ENCODE peak calls at places on chromosomes 4 and X, in four cellular contexts. One of them, this sample, is unnamed.

GRCh38 chr4:169821402-169821801 is 63.7 kb upstream of the HPF1 start:
- DNase-seq in DND-41: no peak
- DNase-seq in PC-9: no peak
- DNase-seq in GM23338: no peak
- DNase-seq in this sample: no peak

GRCh38 chr4:1003271-1004070 is 8.0 kb upstream of the FGFRL1 start:
- DNase-seq in DND-41: no peak
- DNase-seq in PC-9: no peak
- DNase-seq in GM23338: peak; percentile 64
- DNase-seq in this sample: no peak

GRCh38 chr4:99008051-99008450 is 12.5 kb downstream of the METAP1 start:
- DNase-seq in DND-41: no peak
- DNase-seq in PC-9: no peak
- DNase-seq in GM23338: no peak
- DNase-seq in this sample: no peak

GRCh38 chr4:148782284-148782683 is 340.1 kb upstream of the NR3C2 start:
- DNase-seq in DND-41: no peak
- DNase-seq in PC-9: no peak
- DNase-seq in GM23338: peak; percentile 88
- DNase-seq in this sample: no peak

GRCh38 chrX:14598330-14598729 is 69.0 kb downstream of the GLRA2 start:
- DNase-seq in DND-41: no peak
- DNase-seq in PC-9: no peak
- DNase-seq in GM23338: peak; percentile 51
- DNase-seq in this sample: no peak

GRCh38 chr4:55609393-55609821 is 17.4 kb upstream of the PDCL2 start:
- DNase-seq in DND-41: peak; percentile 12
- DNase-seq in PC-9: peak; percentile 80
- DNase-seq in GM23338: no peak
- DNase-seq in this sample: peak; percentile 53

GRCh38 chr4:119529788-119530187 is 98.8 kb downstream of the PDE5A start:
- DNase-seq in DND-41: no peak
- DNase-seq in PC-9: no peak
- DNase-seq in GM23338: peak; percentile 44
- DNase-seq in this sample: no peak

GRCh38 chrX:110743679-110744340 is 51.8 kb downstream of the CHRDL1 start:
- DNase-seq in DND-41: no peak
- DNase-seq in PC-9: no peak
- DNase-seq in GM23338: no peak
- DNase-seq in this sample: no peak

GRCh38 chr4:155885666-155886065 is 17.8 kb upstream of the TDO2 start:
- DNase-seq in DND-41: no peak
- DNase-seq in PC-9: no peak
- DNase-seq in GM23338: no peak
- DNase-seq in this sample: no peak

GRCh38 chrX:10512258-10512657 is 108.1 kb downstream of the MID1 start:
- DNase-seq in DND-41: no peak
- DNase-seq in PC-9: no peak
- DNase-seq in GM23338: no peak
- DNase-seq in this sample: peak; percentile 61

GRCh38 chr4:127048371-127049085 is 584.2 kb upstream of the INTU start:
- DNase-seq in DND-41: no peak
- DNase-seq in PC-9: no peak
- DNase-seq in GM23338: no peak
- DNase-seq in this sample: no peak

GRCh38 chr4:43331226-43332078 is 438.9 kb downstream of the GRXCR1 start:
- DNase-seq in DND-41: no peak
- DNase-seq in PC-9: no peak
- DNase-seq in GM23338: no peak
- DNase-seq in this sample: peak; percentile 89

GRCh38 chr4:74675673-74676279 is 118.5 kb downstream of the BTC start:
- DNase-seq in DND-41: peak; percentile 9
- DNase-seq in PC-9: no peak
- DNase-seq in GM23338: peak; percentile 72
- DNase-seq in this sample: peak; percentile 82

GRCh38 chr4:52423967-52424366 is 235.1 kb downstream of the USP46 start:
- DNase-seq in DND-41: no peak
- DNase-seq in PC-9: no peak
- DNase-seq in GM23338: no peak
- DNase-seq in this sample: peak; percentile 18

GRCh38 chr4:100721490-100721889 is 203.7 kb upstream of the EMCN start:
- DNase-seq in DND-41: no peak
- DNase-seq in PC-9: no peak
- DNase-seq in GM23338: no peak
- DNase-seq in this sample: no peak

GRCh38 chr4:141763373-141763772 is 127.0 kb downstream of the IL15 start:
- DNase-seq in DND-41: no peak
- DNase-seq in PC-9: no peak
- DNase-seq in GM23338: no peak
- DNase-seq in this sample: no peak

GRCh38 chr4:126306152-126306869 is 991.6 kb downstream of the FAT4 start:
- DNase-seq in DND-41: no peak
- DNase-seq in PC-9: no peak
- DNase-seq in GM23338: no peak
- DNase-seq in this sample: no peak

GRCh38 chr4:64195582-64195981 is 213.7 kb downstream of the TECRL start:
- DNase-seq in DND-41: no peak
- DNase-seq in PC-9: no peak
- DNase-seq in GM23338: peak; percentile 31
- DNase-seq in this sample: no peak

GRCh38 chr4:8282134-8282641 is 12.6 kb downstream of the HTRA3 start:
- DNase-seq in DND-41: no peak
- DNase-seq in PC-9: no peak
- DNase-seq in GM23338: no peak
- DNase-seq in this sample: no peak

GRCh38 chr4:791866-792630 is 33.9 kb downstream of the CPLX1 start:
- DNase-seq in DND-41: no peak
- DNase-seq in PC-9: no peak
- DNase-seq in GM23338: peak; percentile 85
- DNase-seq in this sample: peak; percentile 14

GRCh38 chr4:40719008-40719623 is 30.6 kb upstream of the NSUN7 start:
- DNase-seq in DND-41: no peak
- DNase-seq in PC-9: peak; percentile 83
- DNase-seq in GM23338: peak; percentile 71
- DNase-seq in this sample: peak; percentile 73

GRCh38 chr4:130306566-130306965 is 1210.6 kb downstream of the C4orf33 start:
- DNase-seq in DND-41: no peak
- DNase-seq in PC-9: no peak
- DNase-seq in GM23338: peak; percentile 77
- DNase-seq in this sample: no peak

GRCh38 chrX:21993265-21993664 is 38.9 kb upstream of the PHEX start:
- DNase-seq in DND-41: no peak
- DNase-seq in PC-9: no peak
- DNase-seq in GM23338: no peak
- DNase-seq in this sample: no peak

DNA sequence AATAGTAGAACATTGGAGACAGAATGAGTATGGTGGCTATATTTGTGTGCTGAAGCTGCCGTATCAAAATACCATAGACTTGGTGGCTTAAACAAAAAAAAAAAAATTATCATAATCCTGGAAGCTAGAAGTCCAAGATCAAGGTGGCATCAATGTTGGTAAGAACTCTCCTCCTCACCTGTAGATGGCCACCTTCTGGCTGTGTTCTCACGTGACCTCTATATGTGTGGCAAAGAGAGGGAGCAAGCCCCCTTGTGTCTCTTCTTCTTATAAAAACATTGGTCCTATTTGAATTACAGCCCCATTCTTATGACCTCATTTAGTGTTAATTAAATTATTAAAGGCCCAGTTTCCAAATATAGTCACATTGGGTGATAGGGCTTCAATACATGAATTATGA is 1640.9 kb upstream of the PCDH7 start:
- DNase-seq in DND-41: no peak
- DNase-seq in PC-9: no peak
- DNase-seq in GM23338: no peak
- DNase-seq in this sample: no peak
- TF ChIP-seq CTCF in DND-41: no peak
- TF ChIP-seq CTCF in PC-9: no peak
- TF ChIP-seq CTCF in GM23338: peak; percentile 25
- TF ChIP-seq CTCF in this sample: peak; percentile 40

DNA sequence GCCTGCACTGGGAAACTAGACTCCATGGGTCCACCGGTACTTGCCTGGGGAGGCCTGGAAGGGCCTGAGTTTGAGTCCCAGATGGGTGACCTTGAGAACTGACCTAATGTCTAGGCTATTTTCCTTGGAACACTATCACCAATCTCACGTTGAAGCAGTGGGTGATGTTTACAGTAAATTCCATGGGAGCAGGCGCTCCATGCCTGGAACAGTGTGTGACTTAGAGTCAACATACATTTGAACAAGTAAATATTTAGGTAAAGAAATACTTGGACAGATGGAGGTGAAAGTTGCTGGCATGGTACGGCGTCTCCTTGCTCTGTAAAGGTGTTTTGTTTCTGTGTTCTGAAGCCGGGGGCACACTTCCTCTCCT is 47.5 kb downstream of the TBC1D14 start:
- DNase-seq in DND-41: no peak
- DNase-seq in PC-9: no peak
- DNase-seq in GM23338: no peak
- DNase-seq in this sample: no peak
- H3K4me2 ChIP-seq in DND-41: no peak overlapping the region
- H3K4me2 ChIP-seq in PC-9: no peak overlapping the region
- H3K4me2 ChIP-seq in GM23338: no peak overlapping the region
- H3K4me2 ChIP-seq in this sample: no peak overlapping the region

DNA sequence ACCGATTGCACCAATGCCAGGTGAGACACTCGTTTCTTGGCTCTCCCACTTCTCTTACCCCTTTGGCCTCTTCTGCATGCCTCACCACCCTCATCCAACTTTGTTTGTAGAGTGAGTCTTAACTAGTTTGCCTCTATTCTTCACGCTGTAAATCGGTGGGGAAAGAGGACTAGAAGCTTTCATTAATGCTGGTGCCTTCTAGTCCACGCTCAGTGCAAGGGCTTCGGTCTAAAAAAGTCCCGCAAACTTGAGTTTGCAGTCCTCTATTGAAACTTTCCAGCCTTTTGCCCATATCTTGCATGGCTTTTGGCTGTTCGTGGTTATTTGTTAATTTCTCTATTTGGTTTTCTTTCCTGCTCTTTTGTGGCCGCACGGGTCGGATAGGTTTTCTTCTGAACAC is 838 bp downstream of the DACH2 start:
- DNase-seq in DND-41: no peak
- DNase-seq in PC-9: no peak
- DNase-seq in GM23338: no peak
- DNase-seq in this sample: no peak
- H3K4me3 ChIP-seq in DND-41: no peak overlapping the region
- H3K4me3 ChIP-seq in PC-9: no peak overlapping the region
- H3K4me3 ChIP-seq in GM23338: peak overlapping the region; percentile 68
- H3K4me3 ChIP-seq in this sample: no peak overlapping the region

GRCh38 chr4:177566691-177567090 is 124.5 kb upstream of the AGA start:
- DNase-seq in DND-41: no peak
- DNase-seq in PC-9: no peak
- DNase-seq in GM23338: no peak
- DNase-seq in this sample: peak; percentile 11
- TF ChIP-seq CTCF in DND-41: no peak
- TF ChIP-seq CTCF in PC-9: no peak
- TF ChIP-seq CTCF in GM23338: no peak
- TF ChIP-seq CTCF in this sample: no peak

GRCh38 chr4:106529348-106530033 is 160.9 kb upstream of the GIMD1 start:
- DNase-seq in DND-41: no peak
- DNase-seq in PC-9: no peak
- DNase-seq in GM23338: no peak
- DNase-seq in this sample: peak; percentile 52
- H3K4me2 ChIP-seq in DND-41: no peak overlapping the region
- H3K4me2 ChIP-seq in PC-9: no peak overlapping the region
- H3K4me2 ChIP-seq in GM23338: no peak overlapping the region
- H3K4me2 ChIP-seq in this sample: peak overlapping the region; percentile 57

GRCh38 chr4:185470503-185471195 is 884 bp downstream of the CCDC110 start:
- DNase-seq in DND-41: no peak
- DNase-seq in PC-9: peak; percentile 41
- DNase-seq in GM23338: peak; percentile 41
- DNase-seq in this sample: peak; percentile 42

GRCh38 chr4:185469539-185470154 is 1.9 kb downstream of the CCDC110 start:
- DNase-seq in DND-41: no peak
- DNase-seq in PC-9: no peak
- DNase-seq in GM23338: no peak
- DNase-seq in this sample: no peak

GRCh38 chr4:185471235-185472062 is at the start of gene CCDC110:
- DNase-seq in DND-41: no peak
- DNase-seq in PC-9: peak; percentile 46
- DNase-seq in GM23338: peak; percentile 98
- DNase-seq in this sample: peak; percentile 76

GRCh38 chr4:185473247-185473646 is 1.7 kb upstream of the CCDC110 start:
- DNase-seq in DND-41: no peak
- DNase-seq in PC-9: no peak
- DNase-seq in GM23338: no peak
- DNase-seq in this sample: no peak

GRCh38 chr4:185472063-185472542 is 570 bp upstream of the CCDC110 start:
- DNase-seq in DND-41: no peak
- DNase-seq in PC-9: no peak
- DNase-seq in GM23338: no peak
- DNase-seq in this sample: no peak
- H3K4me3 ChIP-seq in DND-41: no peak overlapping the region
- H3K4me3 ChIP-seq in PC-9: peak overlapping the region; percentile 68
- H3K4me3 ChIP-seq in GM23338: peak overlapping the region; percentile 84
- H3K4me3 ChIP-seq in this sample: peak overlapping the region; percentile 73

GRCh38 chr4:175560628-175561027 is 251.4 kb downstream of the GPM6A start:
- DNase-seq in DND-41: no peak
- DNase-seq in PC-9: no peak
- DNase-seq in GM23338: peak; percentile 36
- DNase-seq in this sample: peak; percentile 68
- TF ChIP-seq CTCF in DND-41: peak; percentile 28
- TF ChIP-seq CTCF in PC-9: peak; percentile 44
- TF ChIP-seq CTCF in GM23338: peak; percentile 52
- TF ChIP-seq CTCF in this sample: peak; percentile 67